ENCODE peak calls at places on chromosomes 13 and 19, in five cellular contexts. One of them, this sample, is unnamed.

GRCh38 chr13:97659602-97660001 is 225.6 kb downstream of the RAP2A start:
- DNase-seq in activated gamma-delta T cell treated with anti-CD3 and anti-CD28 coated beads, Interleukin-2, amount 50 U/mL, for 16 hours: no peak
- DNase-seq in central memory CD8-positive, alpha-beta T cell: no peak
- DNase-seq in pons: peak
- DNase-seq in hypothalamus: peak
- DNase-seq in this sample: no peak

GRCh38 chr19:37519890-37520289 is 13.2 kb downstream of the ZNF793 start:
- DNase-seq in activated gamma-delta T cell treated with anti-CD3 and anti-CD28 coated beads, Interleukin-2, amount 50 U/mL, for 16 hours: no peak
- DNase-seq in central memory CD8-positive, alpha-beta T cell: no peak
- DNase-seq in pons: no peak
- DNase-seq in hypothalamus: no peak
- DNase-seq in this sample: no peak

GRCh38 chr13:51154029-51154555 is 43.0 kb upstream of the C13orf42 start:
- DNase-seq in activated gamma-delta T cell treated with anti-CD3 and anti-CD28 coated beads, Interleukin-2, amount 50 U/mL, for 16 hours: no peak
- DNase-seq in central memory CD8-positive, alpha-beta T cell: no peak
- DNase-seq in pons: no peak
- DNase-seq in hypothalamus: no peak
- DNase-seq in this sample: no peak

GRCh38 chr13:72651196-72651595 is 76.2 kb downstream of the MZT1 start:
- DNase-seq in activated gamma-delta T cell treated with anti-CD3 and anti-CD28 coated beads, Interleukin-2, amount 50 U/mL, for 16 hours: no peak
- DNase-seq in central memory CD8-positive, alpha-beta T cell: no peak
- DNase-seq in pons: peak
- DNase-seq in hypothalamus: no peak
- DNase-seq in this sample: no peak

GRCh38 chr19:42199440-42200115 is 17.9 kb downstream of the DEDD2 start:
- DNase-seq in activated gamma-delta T cell treated with anti-CD3 and anti-CD28 coated beads, Interleukin-2, amount 50 U/mL, for 16 hours: no peak
- DNase-seq in central memory CD8-positive, alpha-beta T cell: no peak
- DNase-seq in pons: no peak
- DNase-seq in hypothalamus: no peak
- DNase-seq in this sample: no peak

GRCh38 chr13:26019881-26020535 is 31.8 kb downstream of the SHISA2 start:
- DNase-seq in activated gamma-delta T cell treated with anti-CD3 and anti-CD28 coated beads, Interleukin-2, amount 50 U/mL, for 16 hours: no peak
- DNase-seq in central memory CD8-positive, alpha-beta T cell: no peak
- DNase-seq in pons: no peak
- DNase-seq in hypothalamus: no peak
- DNase-seq in this sample: no peak

GRCh38 chr19:5558101-5558621 is 9.6 kb downstream of the TINCR start:
- DNase-seq in activated gamma-delta T cell treated with anti-CD3 and anti-CD28 coated beads, Interleukin-2, amount 50 U/mL, for 16 hours: no peak
- DNase-seq in central memory CD8-positive, alpha-beta T cell: no peak
- DNase-seq in pons: no peak
- DNase-seq in hypothalamus: no peak
- DNase-seq in this sample: no peak

GRCh38 chr19:27925202-27925601 is 1287.7 kb downstream of the UQCRFS1 start:
- DNase-seq in activated gamma-delta T cell treated with anti-CD3 and anti-CD28 coated beads, Interleukin-2, amount 50 U/mL, for 16 hours: no peak
- DNase-seq in central memory CD8-positive, alpha-beta T cell: no peak
- DNase-seq in pons: no peak
- DNase-seq in hypothalamus: no peak
- DNase-seq in this sample: no peak

This sample was measured in posterior cingulate gyrus.